ENCODE peak calls at places on chromosomes 3 and 15, in five cellular contexts. O, W, C, S and Z are unnamed samples.

GRCh38 chr15:82852906-82853635 is 43.6 kb downstream of the WHAMM start:
- DNase-seq in W (no peak), O (no peak), S (no peak), C (no peak), Z (no peak)

GRCh38 chr15:82650046-82650670 is 3.0 kb upstream of the CPEB1 start:
- DNase-seq in O (no peak), C (no peak), S (no peak), W (no peak), Z (no peak)

GRCh38 chr15:43939070-43939469 is 112.3 kb downstream of the WDR76 start:
- DNase-seq in O (no peak), W (no peak), C (no peak), S (peak; percentile 44), Z (no peak)

GRCh38 chr15:67824157-67824899 is 981 bp upstream of the SKOR1 start:
- DNase-seq in W (no peak), C (no peak), S (no peak), O (no peak), Z (no peak)

GRCh38 chr3:86723433-86723832 is 267.5 kb downstream of the VGLL3 start:
- DNase-seq in O (no peak), W (no peak), C (no peak), S (no peak), Z (no peak)

GRCh38 chr3:100463002-100463401 is 29.4 kb upstream of the TMEM45A start:
- DNase-seq in O (no peak), W (peak; percentile 57), S (peak; percentile 21), C (no peak), Z (peak; percentile 9)

GRCh38 chr3:186613637-186614265 is 891 bp downstream of the AHSG start:
- DNase-seq in S (no peak), C (no peak), W (peak; percentile 31), O (no peak), Z (no peak)

GRCh38 chr15:40274350-40275274 is 8.3 kb downstream of the ANKRD63 start:
- DNase-seq in S (peak; percentile 81), O (peak; percentile 73), W (peak; percentile 68), C (peak; percentile 93), Z (no peak)

GRCh38 chr15:53811530-53811929 is 52.1 kb upstream of the WDR72 start:
- DNase-seq in O (no peak), W (peak; percentile 9), C (no peak), S (no peak), Z (no peak)

GRCh38 chr3:16071246-16071645 is 103.2 kb upstream of the GALNT15 start:
- DNase-seq in C (no peak), S (no peak), W (no peak), O (no peak), Z (no peak)

GRCh38 chr15:30859091-30859874 is 44.4 kb upstream of the FAN1 start:
- DNase-seq in O (no peak), W (no peak), C (peak; percentile 8), S (peak; percentile 17), Z (peak; percentile 9)

GRCh38 chr3:36065321-36065720 is 315.0 kb upstream of the STAC start:
- DNase-seq in S (no peak), C (no peak), W (no peak), O (no peak), Z (no peak)

GRCh38 chr15:50546566-50546965 is at the start of gene USP50:
- DNase-seq in C (no peak), O (no peak), W (no peak), S (no peak), Z (no peak)
- TF ChIP-seq CTCF in C (no peak), O (no peak), W (no peak), S (no peak), Z (no peak)

GRCh38 chr15:23629234-23629805 is 18.3 kb downstream of the MAGEL2 start:
- DNase-seq in C (no peak), O (no peak), S (no peak), W (no peak), Z (no peak)
- H3K4me3 ChIP-seq in C (no peak overlapping the region), O (no peak overlapping the region), S (peak overlapping the region; percentile 4), W (no peak overlapping the region), Z (no peak overlapping the region)

GRCh38 chr15:60519218-60519617 is 40.3 kb upstream of the ICE2 start:
- DNase-seq in C (no peak), O (no peak), S (no peak), W (no peak), Z (no peak)

GRCh38 chr15:60523056-60523455 is 44.1 kb upstream of the ICE2 start:
- DNase-seq in W (peak; percentile 16), S (no peak), C (no peak), O (no peak), Z (no peak)

GRCh38 chr15:60520041-60520824 is 41.3 kb upstream of the ICE2 start:
- DNase-seq in W (no peak), S (no peak), C (no peak), O (no peak), Z (no peak)

GRCh38 chr15:60518511-60518910 is 39.6 kb upstream of the ICE2 start:
- DNase-seq in O (no peak), C (no peak), S (peak; percentile 75), W (no peak), Z (no peak)

DNA sequence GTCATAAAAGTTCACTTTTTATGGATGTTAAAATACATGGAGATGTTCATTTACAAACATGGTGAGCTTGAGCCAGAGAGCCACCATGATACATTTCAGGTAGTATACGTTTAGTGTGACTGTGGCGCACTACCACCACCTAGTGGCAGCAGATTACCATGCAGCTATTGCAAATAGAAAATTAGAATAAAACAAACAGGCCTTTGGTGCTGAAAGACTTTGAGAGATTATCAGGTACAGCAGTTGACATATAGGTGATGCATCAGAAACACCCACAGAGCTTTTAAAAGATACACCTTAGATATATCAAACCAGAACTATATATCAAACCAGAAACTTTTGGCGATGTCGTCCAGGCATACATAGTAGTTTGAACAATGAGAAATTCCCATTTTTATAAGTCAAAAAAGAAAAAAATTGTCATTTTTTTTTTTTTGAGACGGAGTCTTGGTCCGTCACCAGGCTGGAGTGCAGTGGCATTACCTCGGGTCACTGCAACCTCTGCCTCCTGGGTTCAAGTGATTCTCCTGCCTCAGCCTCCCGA is 42.0 kb upstream of the ICE2 start:
- DNase-seq in W (peak; percentile 53), O (peak; percentile 57), C (peak; percentile 84), S (peak; percentile 73), Z (no peak)
- TF ChIP-seq CTCF in W (peak; percentile 93), O (peak; percentile 81), C (peak; percentile 94), S (peak; percentile 65), Z (peak; percentile 88)

GRCh38 chr15:89171136-89172072 is 50.0 kb downstream of the RLBP1 start:
- DNase-seq in S (peak; percentile 57), W (no peak), O (peak; percentile 26), C (peak; percentile 23), Z (no peak)

GRCh38 chr15:89165677-89166076 is 55.7 kb downstream of the RLBP1 start:
- DNase-seq in S (no peak), W (no peak), O (no peak), C (no peak), Z (no peak)

GRCh38 chr15:89163271-89164055 is 57.9 kb downstream of the RLBP1 start:
- DNase-seq in C (no peak), S (no peak), W (no peak), O (no peak), Z (no peak)

GRCh38 chr15:89164712-89165211 is 56.6 kb downstream of the RLBP1 start:
- DNase-seq in S (no peak), C (no peak), O (no peak), W (no peak), Z (no peak)

GRCh38 chr15:89167267-89168176 is 53.9 kb downstream of the RLBP1 start:
- DNase-seq in S (no peak), W (no peak), C (no peak), O (peak; percentile 28), Z (peak; percentile 9)
- H3K4me3 ChIP-seq in S (no peak overlapping the region), W (no peak overlapping the region), C (no peak overlapping the region), O (no peak overlapping the region), Z (no peak overlapping the region)